ENCODE peak calls at places on chromosome 9, in eight cellular contexts. S is A549; M is right cardiac atrium; C is neural progenitor cell; B is tibial nerve; X is A673; H is OCI-LY7; D is naive thymus-derived CD4-positive, alpha-beta T cell. G is an unnamed sample.

GRCh38 chr9:133273098-133273497 is 1.9 kb downstream of the ABO start:
- DNase-seq in S (no peak), C (no peak), H (no peak), D (no peak), M (no peak), X (no peak), B (no peak), G (no peak)

GRCh38 chr9:68817079-68817875 is 112.2 kb downstream of the PIP5K1B start:
- DNase-seq in M (no peak), H (no peak), X (no peak), S (no peak), B (no peak), D (no peak), C (no peak), G (no peak)

GRCh38 chr9:130167927-130168326 is 4.3 kb upstream of the NCS1 start:
- DNase-seq in X (no peak), H (no peak), S (no peak), D (no peak), B (no peak), M (no peak), C (no peak), G (no peak)

GRCh38 chr9:79325501-79325900 is 246.3 kb upstream of the TLE4 start:
- DNase-seq in D (no peak), S (no peak), X (no peak), M (no peak), H (no peak), C (no peak), B (no peak), G (no peak)

GRCh38 chr9:94300470-94301301 is 27.8 kb downstream of the NUTM2F start:
- DNase-seq in C (no peak), M (no peak), H (no peak), B (no peak), D (no peak), S (no peak), X (no peak), G (no peak)

GRCh38 chr9:96668868-96669534 is 13.9 kb upstream of the PRXL2C start:
- DNase-seq in D (no peak), S (no peak), C (no peak), B (no peak), M (no peak), X (no peak), H (no peak), G (no peak)

GRCh38 chr9:27407966-27408365 is 111.0 kb upstream of the EQTN start:
- DNase-seq in S (no peak), M (no peak), B (no peak), D (no peak), X (no peak), C (no peak), H (no peak), G (no peak)

GRCh38 chr9:125346351-125346750 is 84.7 kb downstream of the GAPVD1 start:
- DNase-seq in C (no peak), B (no peak), X (no peak), S (no peak), H (no peak), D (no peak), M (no peak), G (no peak)

GRCh38 chr9:129026442-129027223 is 1.5 kb downstream of the SH3GLB2 start:
- DNase-seq in B (no peak), D (no peak), C (peak), X (peak), M (no peak), H (peak), S (no peak), G (no peak)

GRCh38 chr9:120693609-120694008 is 20.7 kb downstream of the MEGF9 start:
- DNase-seq in B (no peak), X (no peak), S (peak), D (no peak), M (no peak), C (no peak), H (no peak), G (no peak)

GRCh38 chr9:20624201-20625002 is 2.1 kb upstream of the MLLT3 start:
- DNase-seq in C (peak), H (peak), S (peak), D (peak), B (no peak), M (peak), X (peak), G (peak)

GRCh38 chr9:89317282-89317681 is 1.0 kb upstream of the SECISBP2 start:
- DNase-seq in C (no peak), B (no peak), S (no peak), H (peak), D (no peak), M (no peak), X (no peak), G (no peak)

GRCh38 chr9:4099961-4100360 is 199.9 kb downstream of the GLIS3 start:
- DNase-seq in S (no peak), C (no peak), D (no peak), X (no peak), B (no peak), H (no peak), M (no peak), G (no peak)

GRCh38 chr9:124306098-124306735 is 48.5 kb downstream of the NEK6 start:
- DNase-seq in C (no peak), H (no peak), S (peak), X (peak), B (no peak), D (no peak), M (no peak), G (no peak)

GRCh38 chr9:94250456-94250855 is 8.6 kb upstream of the ZNF169 start:
- DNase-seq in X (no peak), S (no peak), M (no peak), D (peak), H (no peak), C (peak), B (no peak), G (peak)

GRCh38 chr9:75907329-75907728 is 16.9 kb downstream of the PCSK5 start:
- DNase-seq in H (no peak), S (no peak), M (no peak), X (no peak), D (no peak), B (no peak), C (no peak), G (no peak)

GRCh38 chr9:21695443-21695842 is 107.0 kb upstream of the MTAP start:
- DNase-seq in M (no peak), H (no peak), X (no peak), C (no peak), S (no peak), D (no peak), B (no peak), G (no peak)

GRCh38 chr9:115694014-115694413 is 459.6 kb upstream of the PAPPA start:
- DNase-seq in X (peak), B (no peak), M (no peak), H (no peak), D (no peak), S (peak), C (peak), G (no peak)

GRCh38 chr9:91836515-91836914 is 113.5 kb downstream of the ROR2 start:
- DNase-seq in S (no peak), D (no peak), M (peak), B (no peak), H (no peak), C (no peak), X (no peak), G (no peak)

GRCh38 chr9:85001925-85002324 is 332.4 kb downstream of the NTRK2 start:
- DNase-seq in S (no peak), X (no peak), H (no peak), M (no peak), B (no peak), D (no peak), C (no peak), G (no peak)

GRCh38 chr9:131698715-131699053 is 41.2 kb downstream of the RAPGEF1 start:
- DNase-seq in B (no peak), M (no peak), C (no peak), X (no peak), H (no peak), D (no peak), S (no peak), G (no peak)

GRCh38 chr9:90659626-90660364 is 17.2 kb upstream of the DIRAS2 start:
- DNase-seq in B (no peak), M (no peak), H (no peak), C (no peak), D (no peak), X (peak), S (no peak), G (no peak)

GRCh38 chr9:14812806-14813205 is 90.3 kb upstream of the CER1 start:
- DNase-seq in H (no peak), C (no peak), M (no peak), B (no peak), S (no peak), D (no peak), X (no peak), G (no peak)

GRCh38 chr9:14811844-14812243 is 89.3 kb upstream of the CER1 start:
- DNase-seq in H (no peak), B (no peak), M (no peak), C (no peak), X (no peak), D (no peak), S (no peak), G (no peak)

GRCh38 chr9:14806941-14807340 is 84.4 kb upstream of the CER1 start:
- DNase-seq in S (no peak), M (no peak), H (no peak), C (no peak), B (no peak), X (no peak), D (no peak), G (no peak)
- H3K4me3 ChIP-seq in S (no peak), M (no peak), H (no peak), C (no peak), B (no peak), X (no peak), D (no peak), G (no peak)

DNA sequence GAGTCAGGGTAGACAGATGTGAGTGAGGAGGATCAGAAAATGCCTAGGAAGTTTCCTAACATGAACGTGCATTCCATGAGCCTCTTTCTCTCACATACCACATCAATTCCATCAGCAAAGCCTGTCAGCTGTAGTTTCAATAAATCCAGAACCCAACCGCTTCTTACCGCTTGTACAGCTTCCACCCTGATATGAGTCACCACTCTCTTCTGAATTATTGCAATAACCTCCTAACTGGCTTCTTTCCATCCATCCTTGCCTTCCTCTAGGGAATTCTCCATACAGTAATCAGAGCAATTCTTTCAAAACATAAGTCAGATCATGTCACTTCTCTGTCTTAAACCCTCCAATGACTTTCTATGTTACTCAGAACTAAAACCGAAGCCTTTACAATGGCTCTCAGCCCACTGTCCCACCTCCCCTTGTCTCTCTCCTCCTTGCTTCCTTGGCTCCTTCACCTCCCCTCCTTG is 8.1 kb upstream of the RAD23B start:
- DNase-seq in X (peak), B (no peak), C (no peak), S (peak), D (no peak), H (no peak), M (no peak), G (no peak)
- H3K27ac ChIP-seq in X (no peak), B (no peak), C (no peak), S (peak), D (no peak), H (no peak), M (no peak), G (no peak)

DNA sequence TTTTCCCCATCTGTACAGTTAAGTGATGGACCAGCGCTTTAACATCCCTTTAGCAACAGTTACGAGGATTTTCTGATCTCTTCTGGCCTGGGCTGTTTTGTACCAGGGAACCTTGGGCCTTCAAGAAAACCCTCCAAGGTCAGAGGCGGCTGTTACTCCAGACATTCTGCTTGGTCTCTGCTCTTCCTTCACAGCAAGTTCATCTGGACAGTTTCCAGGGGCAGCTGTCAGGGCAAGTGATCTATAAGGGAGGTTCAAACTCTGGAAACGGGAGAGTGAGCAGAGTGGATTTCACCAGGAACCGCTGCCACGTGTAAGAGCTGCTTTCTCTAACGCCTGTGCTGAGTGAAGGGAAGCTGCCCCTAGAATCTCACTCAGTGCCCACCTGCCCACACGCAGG is 36.7 kb downstream of the ZNF618 start:
- DNase-seq in C (no peak), S (no peak), M (no peak), D (no peak), B (no peak), H (no peak), X (no peak), G (no peak)
- H3K4me3 ChIP-seq in C (no peak), S (no peak), M (no peak), D (no peak), B (no peak), H (no peak), X (no peak), G (no peak)

GRCh38 chr9:127796899-127797370 is 5.7 kb upstream of the FPGS start:
- DNase-seq in S (no peak), M (no peak), X (no peak), H (peak), B (no peak), D (no peak), C (peak), G (no peak)
- H3K27ac ChIP-seq in S (no peak), M (peak), X (no peak), H (peak), B (no peak), D (peak), C (no peak), G (peak)

GRCh38 chr9:137275937-137276756 is 1.4 kb upstream of the TOR4A start:
- DNase-seq in B (no peak), H (no peak), S (no peak), D (no peak), X (no peak), M (peak), C (no peak), G (no peak)
- H3K4me3 ChIP-seq in B (no peak), H (peak), S (no peak), D (no peak), X (no peak), M (no peak), C (no peak), G (no peak)